ENCODE peak calls at places on chromosome 16, in six cellular contexts. Q is stomach, R is heart left ventricle, L is HepG2, I is NB4, K is A549. P is an unnamed sample.

GRCh38 chr16:67184453-67185002 is 765 bp upstream of the MATCAP1 start:
- DNase-seq in Q (no peak), R (no peak), L (no peak), I (no peak), K (peak; percentile 40), P (no peak)

GRCh38 chr16:1601031-1601430 is 10.8 kb downstream of the IFT140 start:
- DNase-seq in Q (no peak), R (no peak), L (no peak), I (no peak), K (no peak), P (no peak)

GRCh38 chr16:54282202-54282922 is 4.2 kb downstream of the IRX3 start:
- DNase-seq in Q (peak; percentile 71), R (peak; percentile 65), L (no peak), I (peak; percentile 70), K (peak; percentile 45), P (peak; percentile 18)

GRCh38 chr16:83891742-83892141 is 7.2 kb upstream of the MLYCD start:
- DNase-seq in Q (no peak), R (no peak), L (no peak), I (no peak), K (peak; percentile 22), P (no peak)

GRCh38 chr16:64952177-64952576 is 169.7 kb downstream of the CDH11 start:
- DNase-seq in Q (no peak), R (no peak), L (no peak), I (no peak), K (peak; percentile 64), P (no peak)

GRCh38 chr16:77043076-77043475 is 147.9 kb upstream of the MON1B start:
- DNase-seq in Q (no peak), R (no peak), L (no peak), I (peak; percentile 43), K (peak; percentile 52), P (peak; percentile 1)

GRCh38 chr16:73743665-73744496 is 552.7 kb upstream of the PSMD7 start:
- DNase-seq in Q (no peak), R (no peak), L (no peak), I (peak; percentile 39), K (peak; percentile 4), P (no peak)

GRCh38 chr16:17213025-17213424 is 257.7 kb downstream of the XYLT1 start:
- DNase-seq in Q (no peak), R (no peak), L (no peak), I (no peak), K (no peak), P (no peak)

GRCh38 chr16:24036614-24037013 is 200.8 kb downstream of the PRKCB start:
- DNase-seq in Q (peak; percentile 28), R (no peak), L (peak; percentile 46), I (peak; percentile 54), K (peak; percentile 48), P (peak; percentile 57)

GRCh38 chr16:50146479-50147435 is 6.3 kb upstream of the TENT4B start:
- DNase-seq in Q (no peak), R (no peak), L (no peak), I (no peak), K (no peak), P (no peak)

GRCh38 chr16:65098916-65099315 is 22.9 kb downstream of the CDH11 start:
- DNase-seq in Q (no peak), R (no peak), L (no peak), I (no peak), K (no peak), P (no peak)

GRCh38 chr16:47940466-47940865 is 215.3 kb downstream of the ABCC12 start:
- DNase-seq in Q (no peak), R (no peak), L (no peak), I (no peak), K (no peak), P (no peak)

GRCh38 chr16:75433732-75434413 is 570 bp upstream of the CFDP1 start:
- DNase-seq in Q (peak; percentile 71), R (peak; percentile 64), L (peak; percentile 93), I (peak; percentile 80), K (peak; percentile 92), P (peak; percentile 93)

GRCh38 chr16:66099261-66099660 is 267.2 kb upstream of the CDH5 start:
- DNase-seq in Q (no peak), R (no peak), L (no peak), I (no peak), K (no peak), P (no peak)

GRCh38 chr16:72198021-72198420 is 26.1 kb upstream of the PMFBP1 start:
- DNase-seq in Q (no peak), R (no peak), L (no peak), I (no peak), K (no peak), P (no peak)

GRCh38 chr16:12801511-12802042 is 2.1 kb downstream of the CPPED1 start:
- DNase-seq in Q (no peak), R (peak; percentile 36), L (peak; percentile 68), I (peak; percentile 95), K (peak; percentile 39), P (no peak)

GRCh38 chr16:56450275-56450889 is 750 bp downstream of the NUDT21 start:
- DNase-seq in Q (no peak), R (no peak), L (no peak), I (peak; percentile 36), K (peak; percentile 5), P (peak; percentile 69)

GRCh38 chr16:56451753-56452689 is 667 bp downstream of the OGFOD1 start:
- DNase-seq in Q (no peak), R (peak; percentile 71), L (peak; percentile 75), I (peak; percentile 75), K (peak; percentile 11), P (peak; percentile 85)

GRCh38 chr16:56448005-56448404 is 3.1 kb downstream of the NUDT21 start:
- DNase-seq in Q (no peak), R (no peak), L (no peak), I (no peak), K (no peak), P (no peak)

GRCh38 chr16:56450901-56451752 is at the start of the genes NUDT21 and OGFOD1:
- DNase-seq in Q (peak; percentile 94), R (peak; percentile 97), L (peak; percentile 99), I (peak; percentile 99), K (peak; percentile 96), P (peak; percentile 98)
- TF ChIP-seq POLR2A in Q (no peak), R (peak; percentile 67), L (peak; percentile 84), I (peak; percentile 74), K (peak; percentile 57), P (peak; percentile 93)

GRCh38 chr16:8853150-8853549 is 15.7 kb downstream of the CARHSP1 start:
- DNase-seq in Q (no peak), R (no peak), L (no peak), I (no peak), K (no peak), P (no peak)

GRCh38 chr16:8854298-8854948 is 14.4 kb downstream of the CARHSP1 start:
- DNase-seq in Q (no peak), R (no peak), L (no peak), I (no peak), K (no peak), P (no peak)

GRCh38 chr16:8855051-8855786 is 13.6 kb downstream of the CARHSP1 start:
- DNase-seq in Q (no peak), R (no peak), L (no peak), I (no peak), K (no peak), P (peak; percentile 32)

GRCh38 chr16:8852534-8852933 is 16.3 kb downstream of the CARHSP1 start:
- DNase-seq in Q (no peak), R (no peak), L (no peak), I (no peak), K (no peak), P (no peak)

GRCh38 chr16:8853611-8854010 is 15.2 kb downstream of the CARHSP1 start:
- DNase-seq in Q (no peak), R (no peak), L (no peak), I (no peak), K (no peak), P (no peak)
- TF ChIP-seq POLR2A in Q (no peak), R (no peak), L (no peak), I (no peak), K (no peak), P (no peak)

DNA sequence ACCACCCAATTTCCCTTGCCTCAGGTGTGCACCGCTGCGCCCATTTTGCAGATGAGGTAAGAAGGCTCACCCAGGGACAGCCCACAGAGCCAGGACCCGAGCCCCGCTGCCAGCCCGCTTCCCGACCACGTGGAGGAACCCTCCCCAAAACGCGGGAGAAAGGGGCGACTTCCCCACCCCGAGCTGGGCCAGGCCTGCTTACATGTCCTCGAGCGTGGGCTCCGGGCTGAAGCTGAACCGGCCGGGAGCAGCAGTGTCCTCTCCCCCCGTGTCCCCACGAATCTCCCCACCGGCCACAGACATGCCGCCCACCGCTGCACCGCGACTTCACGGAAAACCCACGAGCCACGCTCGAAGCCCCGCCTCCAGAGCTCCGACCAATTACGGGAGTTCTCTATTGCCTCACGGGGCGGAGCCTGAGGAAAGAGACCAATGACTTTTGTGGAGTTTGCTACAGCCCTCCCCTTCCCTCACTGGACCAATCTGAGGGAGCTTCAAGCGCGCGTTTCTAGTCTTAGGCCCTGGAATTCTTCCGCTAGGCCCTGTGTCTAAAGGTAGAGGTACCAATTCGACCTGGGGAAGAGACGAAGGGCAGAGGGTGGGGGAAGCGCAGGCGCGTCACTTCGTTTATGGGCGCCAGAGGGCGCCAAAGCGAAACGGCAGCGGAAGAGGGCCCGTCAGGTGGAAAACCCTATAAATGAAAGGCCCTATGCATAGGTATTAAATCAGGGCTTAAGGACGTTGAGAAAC is at the start of gene DCTPP1:
- DNase-seq in Q (peak; percentile 96), R (peak; percentile 97), L (peak; percentile 100), I (peak; percentile 99), K (peak; percentile 100), P (peak; percentile 99)
- TF ChIP-seq POLR2A in Q (no peak), R (peak; percentile 46), L (peak; percentile 78), I (peak; percentile 51), K (peak; percentile 48), P (peak; percentile 71)

DNA sequence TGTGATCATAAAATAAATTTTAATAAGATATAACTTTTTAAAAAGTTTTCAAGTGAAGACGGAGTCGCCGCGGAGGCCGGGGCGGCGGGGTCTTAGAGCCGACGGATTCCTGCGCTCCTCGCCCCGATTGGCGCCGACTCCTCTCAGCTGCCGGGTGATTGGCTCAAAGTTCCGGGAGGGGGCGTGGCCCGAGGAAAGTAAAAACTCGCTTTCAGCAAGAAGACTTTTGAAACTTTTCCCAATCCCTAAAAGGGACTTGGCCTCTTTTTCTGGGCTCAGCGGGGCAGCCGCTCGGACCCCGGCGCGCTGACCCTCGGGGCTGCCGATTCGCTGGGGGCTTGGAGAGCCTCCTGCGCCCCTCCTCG is at the start of gene FOXC2:
- DNase-seq in Q (peak; percentile 54), R (peak; percentile 88), L (no peak), I (no peak), K (peak; percentile 75), P (peak; percentile 61)
- TF ChIP-seq POLR2A in Q (no peak), R (peak; percentile 75), L (no peak), I (no peak), K (no peak), P (no peak)

GRCh38 chr16:11497329-11497805 is 89.4 kb downstream of the LITAF start:
- DNase-seq in Q (peak; percentile 97), R (peak; percentile 96), L (peak; percentile 66), I (peak; percentile 49), K (peak; percentile 92), P (no peak)

GRCh38 chr16:11498683-11499082 is 88.0 kb downstream of the LITAF start:
- DNase-seq in Q (no peak), R (no peak), L (no peak), I (peak; percentile 69), K (no peak), P (no peak)

GRCh38 chr16:11499295-11500089 is 87.2 kb downstream of the LITAF start:
- DNase-seq in Q (peak; percentile 44), R (no peak), L (no peak), I (peak; percentile 26), K (peak; percentile 75), P (no peak)

GRCh38 chr16:11495066-11495407 is 91.7 kb downstream of the LITAF start:
- DNase-seq in Q (no peak), R (no peak), L (no peak), I (no peak), K (no peak), P (no peak)

GRCh38 chr16:11497851-11498289 is 88.8 kb downstream of the LITAF start:
- DNase-seq in Q (no peak), R (no peak), L (peak; percentile 75), I (peak; percentile 42), K (peak; percentile 81), P (no peak)
- TF ChIP-seq POLR2A in Q (no peak), R (no peak), L (no peak), I (no peak), K (no peak), P (no peak)

P was measured in erythroblast.